ENCODE peak calls at places on chromosome 20, in four cellular contexts. One of them, this sample, is unnamed.

GRCh38 chr20:7585126-7585679 is 355.1 kb downstream of the HAO1 start:
- DNase-seq in K562: no peak
- DNase-seq in omental fat pad: no peak
- DNase-seq in PC-3: no peak
- DNase-seq in this sample: no peak

GRCh38 chr20:1061484-1062221 is 56.7 kb upstream of the PSMF1 start:
- DNase-seq in K562: peak; percentile 12
- DNase-seq in PC-3: no peak
- DNase-seq in omental fat pad: no peak
- DNase-seq in this sample: no peak

GRCh38 chr20:48180637-48181036 is 395.4 kb upstream of the SULF2 start:
- DNase-seq in PC-3: peak; percentile 84
- DNase-seq in K562: no peak
- DNase-seq in omental fat pad: no peak
- DNase-seq in this sample: no peak

GRCh38 chr20:3222635-3223600 is 13.6 kb downstream of the ITPA start:
- DNase-seq in PC-3: peak; percentile 97
- DNase-seq in K562: no peak
- DNase-seq in omental fat pad: no peak
- DNase-seq in this sample: peak; percentile 68

GRCh38 chr20:49701313-49701731 is 12.4 kb downstream of the B4GALT5 start:
- DNase-seq in PC-3: peak; percentile 87
- DNase-seq in omental fat pad: no peak
- DNase-seq in K562: no peak
- DNase-seq in this sample: peak; percentile 63

GRCh38 chr20:23043376-23043775 is 6.1 kb downstream of the THBD start:
- DNase-seq in K562: no peak
- DNase-seq in PC-3: no peak
- DNase-seq in omental fat pad: no peak
- DNase-seq in this sample: no peak

GRCh38 chr20:59042151-59042795 is at the start of gene PRELID3B:
- DNase-seq in omental fat pad: no peak
- DNase-seq in PC-3: peak; percentile 59
- DNase-seq in K562: peak; percentile 74
- DNase-seq in this sample: no peak

GRCh38 chr20:32958574-32958973 is 45.7 kb downstream of the SUN5 start:
- DNase-seq in PC-3: no peak
- DNase-seq in K562: no peak
- DNase-seq in omental fat pad: no peak
- DNase-seq in this sample: no peak

GRCh38 chr20:5863040-5863811 is 87.1 kb downstream of the TRMT6 start:
- DNase-seq in K562: no peak
- DNase-seq in omental fat pad: no peak
- DNase-seq in PC-3: peak; percentile 72
- DNase-seq in this sample: no peak

GRCh38 chr20:36861625-36861874 is 14.4 kb upstream of the TLDC2 start:
- DNase-seq in omental fat pad: no peak
- DNase-seq in PC-3: no peak
- DNase-seq in K562: no peak
- DNase-seq in this sample: no peak

GRCh38 chr20:36860339-36860738 is 15.6 kb upstream of the TLDC2 start:
- DNase-seq in PC-3: no peak
- DNase-seq in omental fat pad: no peak
- DNase-seq in K562: no peak
- DNase-seq in this sample: no peak

GRCh38 chr20:36862857-36863668 is 12.9 kb upstream of the TLDC2 start:
- DNase-seq in PC-3: no peak
- DNase-seq in K562: no peak
- DNase-seq in omental fat pad: no peak
- DNase-seq in this sample: no peak

GRCh38 chr20:36860811-36861624 is 14.9 kb upstream of the TLDC2 start:
- DNase-seq in PC-3: no peak
- DNase-seq in K562: no peak
- DNase-seq in omental fat pad: no peak
- DNase-seq in this sample: no peak

DNA sequence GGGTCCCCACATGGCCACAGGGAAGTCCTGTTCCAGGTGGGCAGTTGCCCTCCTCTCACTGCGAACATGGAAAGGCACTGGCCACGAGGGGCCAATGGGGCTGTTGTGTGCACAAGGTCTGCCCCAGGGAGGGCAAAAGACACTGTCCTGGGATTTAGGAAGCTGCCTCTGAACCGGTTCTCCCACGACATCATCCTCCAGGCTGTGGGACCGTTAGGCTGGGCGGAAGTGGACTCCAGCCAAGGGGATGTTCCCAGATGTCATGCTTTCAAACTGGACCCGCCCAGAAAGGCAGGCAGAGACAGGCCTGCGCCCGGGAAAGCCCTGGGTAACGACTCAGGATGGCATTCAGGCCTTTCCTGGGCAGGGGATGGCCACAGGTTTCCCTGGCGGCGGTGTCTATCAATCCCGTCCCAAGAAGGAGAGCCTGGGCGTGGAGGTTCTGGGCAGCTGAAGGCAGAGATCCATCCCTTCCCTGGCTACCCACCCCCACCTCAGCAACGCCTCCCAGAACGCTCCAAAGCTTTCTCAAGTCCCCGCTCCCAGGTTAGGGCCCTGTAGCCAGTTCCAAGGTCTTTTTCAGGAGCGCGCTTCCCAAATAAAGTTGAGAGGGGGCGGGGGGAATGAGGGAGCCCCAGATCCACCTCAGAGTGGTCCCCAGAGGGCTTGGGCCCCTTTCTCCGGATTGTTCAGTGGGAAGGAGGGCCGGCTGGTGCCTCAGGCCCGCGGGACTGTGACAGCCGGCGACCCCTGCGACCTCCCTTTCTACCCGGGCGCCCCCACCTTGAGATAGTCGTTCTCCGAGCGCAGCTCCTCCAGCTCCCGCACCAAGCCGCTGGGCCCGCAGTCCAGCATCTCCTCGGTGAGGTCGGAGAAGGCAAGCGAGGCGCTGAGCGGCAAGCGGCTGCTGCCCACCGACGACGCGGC is 13.8 kb upstream of the TLDC2 start:
- DNase-seq in PC-3: peak; percentile 95
- DNase-seq in omental fat pad: peak; percentile 58
- DNase-seq in K562: peak; percentile 72
- DNase-seq in this sample: no peak
- TF ChIP-seq CTCF in PC-3: no peak
- TF ChIP-seq CTCF in omental fat pad: no peak
- TF ChIP-seq CTCF in K562: no peak
- TF ChIP-seq CTCF in this sample: no peak

GRCh38 chr20:35252037-35252461 is 25.6 kb downstream of the MMP24 start:
- DNase-seq in PC-3: no peak
- DNase-seq in K562: no peak
- DNase-seq in omental fat pad: no peak
- DNase-seq in this sample: peak; percentile 47
- TF ChIP-seq CTCF in PC-3: no peak
- TF ChIP-seq CTCF in K562: no peak
- TF ChIP-seq CTCF in omental fat pad: no peak
- TF ChIP-seq CTCF in this sample: no peak

GRCh38 chr20:63451821-63452220 is 20.6 kb downstream of the KCNQ2 start:
- DNase-seq in PC-3: no peak
- DNase-seq in omental fat pad: no peak
- DNase-seq in K562: no peak
- DNase-seq in this sample: no peak
- TF ChIP-seq CTCF in PC-3: no peak
- TF ChIP-seq CTCF in omental fat pad: no peak
- TF ChIP-seq CTCF in K562: no peak
- TF ChIP-seq CTCF in this sample: no peak

DNA sequence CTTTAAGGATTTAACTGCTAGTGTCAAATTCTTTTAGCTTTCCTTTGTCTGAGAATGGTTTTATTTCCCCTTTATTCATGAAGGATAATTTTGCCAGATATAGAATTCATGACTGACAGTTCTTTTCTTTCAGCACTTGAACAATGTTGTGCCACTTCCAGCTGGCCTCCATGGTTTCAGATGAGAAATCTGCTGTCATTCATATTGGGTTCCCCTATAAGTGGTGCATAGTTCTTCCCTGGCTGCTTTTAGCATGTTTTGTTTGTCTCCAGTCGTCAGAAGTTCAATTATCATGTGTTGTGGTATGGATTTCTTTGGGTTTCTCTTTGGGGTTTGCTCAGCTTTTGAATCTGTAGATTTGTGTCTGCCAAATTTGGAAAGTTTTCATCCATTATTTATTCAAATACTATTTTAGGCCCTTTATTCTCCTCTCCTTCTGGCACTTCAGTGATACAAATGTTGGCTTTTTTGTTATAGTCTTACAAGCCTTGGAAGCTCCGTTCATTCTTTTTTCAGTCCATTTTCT is 76.3 kb upstream of the TGM3 start:
- DNase-seq in omental fat pad: no peak
- DNase-seq in K562: no peak
- DNase-seq in PC-3: no peak
- DNase-seq in this sample: no peak
- TF ChIP-seq CTCF in omental fat pad: no peak
- TF ChIP-seq CTCF in K562: no peak
- TF ChIP-seq CTCF in PC-3: no peak
- TF ChIP-seq CTCF in this sample: no peak

GRCh38 chr20:40535816-40536215 is 153.2 kb downstream of the MAFB start:
- DNase-seq in omental fat pad: no peak
- DNase-seq in K562: no peak
- DNase-seq in PC-3: no peak
- DNase-seq in this sample: no peak

GRCh38 chr20:40536866-40537265 is 152.2 kb downstream of the MAFB start:
- DNase-seq in omental fat pad: no peak
- DNase-seq in PC-3: no peak
- DNase-seq in K562: no peak
- DNase-seq in this sample: no peak

GRCh38 chr20:40532103-40532502 is 156.9 kb downstream of the MAFB start:
- DNase-seq in K562: peak; percentile 27
- DNase-seq in PC-3: no peak
- DNase-seq in omental fat pad: no peak
- DNase-seq in this sample: peak; percentile 48
- TF ChIP-seq CTCF in K562: peak; percentile 50
- TF ChIP-seq CTCF in PC-3: peak; percentile 51
- TF ChIP-seq CTCF in omental fat pad: no peak
- TF ChIP-seq CTCF in this sample: no peak

DNA sequence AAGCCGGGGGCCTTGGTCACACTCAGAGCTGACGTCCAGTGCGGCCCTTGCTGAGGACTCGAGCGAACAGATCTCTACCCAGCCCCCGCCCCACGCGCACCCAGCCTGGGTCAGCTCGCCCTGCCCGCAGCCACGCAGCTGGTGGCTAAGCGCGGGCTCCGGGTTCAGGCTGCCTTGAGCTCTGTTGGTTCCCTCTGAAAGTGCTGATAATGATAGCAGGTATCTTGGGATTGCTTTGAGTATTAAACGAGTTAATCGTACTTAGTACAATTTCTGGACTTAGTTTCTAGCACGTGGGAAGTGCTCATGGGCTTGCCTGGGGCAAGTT is 88.1 kb upstream of the TGM3 start:
- DNase-seq in PC-3: no peak
- DNase-seq in K562: no peak
- DNase-seq in omental fat pad: no peak
- DNase-seq in this sample: no peak
- TF ChIP-seq CTCF in PC-3: peak; percentile 6
- TF ChIP-seq CTCF in K562: no peak
- TF ChIP-seq CTCF in omental fat pad: no peak
- TF ChIP-seq CTCF in this sample: peak; percentile 24

GRCh38 chr20:62961310-62961783 is 8.8 kb downstream of the SLC17A9 start:
- DNase-seq in K562: peak; percentile 38
- DNase-seq in PC-3: no peak
- DNase-seq in omental fat pad: no peak
- DNase-seq in this sample: no peak
- TF ChIP-seq CTCF in K562: no peak
- TF ChIP-seq CTCF in PC-3: no peak
- TF ChIP-seq CTCF in omental fat pad: no peak
- TF ChIP-seq CTCF in this sample: no peak

GRCh38 chr20:31934968-31935764 is 16.7 kb downstream of the PDRG1 start:
- DNase-seq in K562: no peak
- DNase-seq in PC-3: no peak
- DNase-seq in omental fat pad: no peak
- DNase-seq in this sample: no peak
- TF ChIP-seq CTCF in K562: peak; percentile 31
- TF ChIP-seq CTCF in PC-3: peak; percentile 20
- TF ChIP-seq CTCF in omental fat pad: no peak
- TF ChIP-seq CTCF in this sample: no peak

GRCh38 chr20:20435453-20435852 is 67.5 kb downstream of the INSM1 start:
- DNase-seq in omental fat pad: no peak
- DNase-seq in K562: no peak
- DNase-seq in PC-3: peak; percentile 17
- DNase-seq in this sample: peak; percentile 8
- TF ChIP-seq CTCF in omental fat pad: no peak
- TF ChIP-seq CTCF in K562: no peak
- TF ChIP-seq CTCF in PC-3: peak; percentile 42
- TF ChIP-seq CTCF in this sample: no peak

This sample was measured in activated CD8-positive, alpha-beta T cell treated with anti-CD3 and anti-CD28 coated beads for 36 hours.